ENCODE peak calls at places on chromosomes 11 and 22, in five cellular contexts. One of them, this sample, is unnamed.

GRCh38 chr22:25354456-25354855 is 135.0 kb downstream of the CRYBB2 start:
- DNase-seq in spleen: peak
- DNase-seq in fibroblast of mammary gland: no peak
- DNase-seq in ovary: no peak
- DNase-seq in SK-N-SH: no peak
- DNase-seq in this sample: no peak

GRCh38 chr11:74321487-74322188 is 10.2 kb upstream of the P4HA3 start:
- DNase-seq in spleen: no peak
- DNase-seq in fibroblast of mammary gland: peak
- DNase-seq in ovary: no peak
- DNase-seq in SK-N-SH: peak
- DNase-seq in this sample: peak

GRCh38 chr11:102911758-102912481 is 37.1 kb upstream of the MMP12 start:
- DNase-seq in spleen: no peak
- DNase-seq in fibroblast of mammary gland: no peak
- DNase-seq in ovary: no peak
- DNase-seq in SK-N-SH: no peak
- DNase-seq in this sample: no peak

GRCh38 chr11:76282106-76282630 is 75.9 kb upstream of the WNT11 start:
- DNase-seq in spleen: no peak
- DNase-seq in fibroblast of mammary gland: no peak
- DNase-seq in ovary: no peak
- DNase-seq in SK-N-SH: no peak
- DNase-seq in this sample: no peak

GRCh38 chr11:123973816-123974215 is 3.8 kb downstream of the OR10S1 start:
- DNase-seq in spleen: no peak
- DNase-seq in fibroblast of mammary gland: peak
- DNase-seq in ovary: no peak
- DNase-seq in SK-N-SH: no peak
- DNase-seq in this sample: peak

GRCh38 chr22:45977003-45977395 is at the start of gene WNT7B:
- DNase-seq in spleen: no peak
- DNase-seq in fibroblast of mammary gland: no peak
- DNase-seq in ovary: no peak
- DNase-seq in SK-N-SH: peak
- DNase-seq in this sample: no peak

GRCh38 chr11:80638296-80638695 is 1197.5 kb upstream of the TENM4 start:
- DNase-seq in spleen: no peak
- DNase-seq in fibroblast of mammary gland: no peak
- DNase-seq in ovary: no peak
- DNase-seq in SK-N-SH: no peak
- DNase-seq in this sample: no peak

GRCh38 chr11:17864478-17864941 is 129.9 kb downstream of the KCNC1 start:
- DNase-seq in spleen: no peak
- DNase-seq in fibroblast of mammary gland: no peak
- DNase-seq in ovary: no peak
- DNase-seq in SK-N-SH: no peak
- DNase-seq in this sample: no peak

GRCh38 chr11:44057340-44057739 is 8.7 kb upstream of the ACCS start:
- DNase-seq in spleen: no peak
- DNase-seq in fibroblast of mammary gland: no peak
- DNase-seq in ovary: no peak
- DNase-seq in SK-N-SH: no peak
- DNase-seq in this sample: no peak

GRCh38 chr22:43172191-43172590 is 14.7 kb downstream of the TTLL12 start:
- DNase-seq in spleen: peak
- DNase-seq in fibroblast of mammary gland: no peak
- DNase-seq in ovary: no peak
- DNase-seq in SK-N-SH: no peak
- DNase-seq in this sample: no peak

GRCh38 chr11:61555051-61555969 is 25.6 kb downstream of the SYT7 start:
- DNase-seq in spleen: no peak
- DNase-seq in fibroblast of mammary gland: no peak
- DNase-seq in ovary: no peak
- DNase-seq in SK-N-SH: peak
- DNase-seq in this sample: no peak

GRCh38 chr22:48257690-48258065 is 1495.2 kb downstream of the TBC1D22A start:
- DNase-seq in spleen: no peak
- DNase-seq in fibroblast of mammary gland: no peak
- DNase-seq in ovary: peak
- DNase-seq in SK-N-SH: no peak
- DNase-seq in this sample: no peak

GRCh38 chr22:29503811-29504372 is 23.9 kb downstream of the NEFH start:
- DNase-seq in spleen: no peak
- DNase-seq in fibroblast of mammary gland: peak
- DNase-seq in ovary: peak
- DNase-seq in SK-N-SH: no peak
- DNase-seq in this sample: peak

GRCh38 chr11:45803981-45804805 is 756 bp upstream of the SLC35C1 start:
- DNase-seq in spleen: peak
- DNase-seq in fibroblast of mammary gland: peak
- DNase-seq in ovary: peak
- DNase-seq in SK-N-SH: peak
- DNase-seq in this sample: peak

GRCh38 chr22:31532060-31532459 is 35.7 kb downstream of the SFI1 start:
- DNase-seq in spleen: no peak
- DNase-seq in fibroblast of mammary gland: no peak
- DNase-seq in ovary: no peak
- DNase-seq in SK-N-SH: no peak
- DNase-seq in this sample: peak

GRCh38 chr11:20027546-20028014 is 132.7 kb downstream of the DBX1 start:
- DNase-seq in spleen: no peak
- DNase-seq in fibroblast of mammary gland: no peak
- DNase-seq in ovary: no peak
- DNase-seq in SK-N-SH: no peak
- DNase-seq in this sample: no peak

GRCh38 chr22:27690596-27690995 is 111.0 kb downstream of the MN1 start:
- DNase-seq in spleen: no peak
- DNase-seq in fibroblast of mammary gland: no peak
- DNase-seq in ovary: no peak
- DNase-seq in SK-N-SH: no peak
- DNase-seq in this sample: no peak

GRCh38 chr11:77421041-77421723 is 52.7 kb downstream of the PAK1 start:
- DNase-seq in spleen: no peak
- DNase-seq in fibroblast of mammary gland: no peak
- DNase-seq in ovary: no peak
- DNase-seq in SK-N-SH: no peak
- DNase-seq in this sample: no peak

GRCh38 chr11:126712017-126712625 is 288.4 kb downstream of the KIRREL3 start:
- DNase-seq in spleen: no peak
- DNase-seq in fibroblast of mammary gland: no peak
- DNase-seq in ovary: no peak
- DNase-seq in SK-N-SH: no peak
- DNase-seq in this sample: no peak

GRCh38 chr11:57321996-57322880 is 2.5 kb downstream of the TNKS1BP1 start:
- DNase-seq in spleen: no peak
- DNase-seq in fibroblast of mammary gland: peak
- DNase-seq in ovary: peak
- DNase-seq in SK-N-SH: peak
- DNase-seq in this sample: peak

GRCh38 chr11:110524227-110524626 is 94.5 kb downstream of the FDX1 start:
- DNase-seq in spleen: no peak
- DNase-seq in fibroblast of mammary gland: peak
- DNase-seq in ovary: no peak
- DNase-seq in SK-N-SH: no peak
- DNase-seq in this sample: peak

GRCh38 chr11:8265681-8266241 is 2.1 kb upstream of the LMO1 start:
- DNase-seq in spleen: peak
- DNase-seq in fibroblast of mammary gland: no peak
- DNase-seq in ovary: no peak
- DNase-seq in SK-N-SH: peak
- DNase-seq in this sample: no peak

GRCh38 chr22:44003016-44003775 is 20.9 kb upstream of the PARVB start:
- DNase-seq in spleen: no peak
- DNase-seq in fibroblast of mammary gland: no peak
- DNase-seq in ovary: no peak
- DNase-seq in SK-N-SH: no peak
- DNase-seq in this sample: no peak

DNA sequence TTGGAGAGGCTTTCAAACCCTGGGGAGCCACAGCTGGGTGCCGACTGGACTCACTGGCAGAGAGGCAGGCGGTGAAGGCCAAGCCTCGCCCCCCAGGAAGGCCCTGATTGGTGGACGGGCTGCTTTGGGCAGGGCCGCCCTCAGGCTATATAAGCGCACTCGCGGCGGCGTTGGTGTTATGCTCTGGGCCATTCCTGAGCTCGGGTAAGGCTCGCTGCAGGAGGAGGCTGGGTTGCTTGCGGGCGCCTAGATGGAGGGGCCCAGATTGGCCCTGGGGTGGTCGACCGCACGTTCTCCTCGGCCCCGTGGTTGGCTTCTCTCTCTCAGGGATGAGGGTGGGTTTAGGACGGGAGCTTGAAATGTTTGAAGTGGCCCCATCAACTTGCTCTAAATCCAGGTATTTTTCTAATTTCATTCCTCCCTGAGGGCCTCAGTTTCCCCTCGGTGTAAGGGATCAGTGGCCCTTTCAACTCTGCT is at the start of gene SPDYC:
- DNase-seq in spleen: peak
- DNase-seq in fibroblast of mammary gland: no peak
- DNase-seq in ovary: no peak
- DNase-seq in SK-N-SH: no peak
- DNase-seq in this sample: no peak
- H3K4me3 ChIP-seq in spleen: no peak
- H3K4me3 ChIP-seq in fibroblast of mammary gland: no peak
- H3K4me3 ChIP-seq in ovary: no peak
- H3K4me3 ChIP-seq in SK-N-SH: no peak
- H3K4me3 ChIP-seq in this sample: no peak

DNA sequence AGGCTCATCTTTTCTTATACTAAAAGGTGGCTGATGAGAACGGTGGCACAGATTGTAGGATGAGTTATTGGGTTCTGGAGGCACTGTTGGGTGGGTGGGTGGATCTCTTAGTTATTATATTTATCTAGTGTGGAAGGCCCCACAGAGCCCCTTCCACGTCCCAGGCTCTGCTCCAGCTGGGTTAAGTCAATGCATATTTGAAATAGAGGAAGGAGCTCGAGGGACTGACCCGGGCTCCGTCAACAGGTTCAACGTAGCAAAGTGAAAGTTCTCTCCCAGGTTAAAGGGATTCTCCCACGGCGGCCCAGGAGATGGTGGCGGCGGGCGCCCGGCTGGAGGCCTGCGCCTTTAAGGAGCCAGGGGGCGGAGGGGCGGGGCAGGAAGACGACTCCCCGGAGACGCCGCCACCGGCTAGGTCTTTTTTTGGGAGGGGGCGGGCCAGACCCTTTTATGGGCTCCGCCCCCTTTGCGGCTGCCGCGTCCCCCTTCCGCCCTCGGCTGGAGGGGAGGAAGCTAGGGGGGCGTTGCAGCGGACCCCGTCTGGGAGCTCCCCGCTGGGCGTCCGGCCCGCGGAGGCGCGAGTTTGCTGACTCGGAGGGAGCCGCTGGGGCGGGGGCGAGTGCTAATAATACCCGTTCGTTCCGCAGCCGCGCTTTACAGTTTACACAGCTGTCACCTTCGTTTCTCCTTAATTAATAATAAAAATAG is 1.5 kb upstream of the INPPL1 start:
- DNase-seq in spleen: peak
- DNase-seq in fibroblast of mammary gland: peak
- DNase-seq in ovary: peak
- DNase-seq in SK-N-SH: peak
- DNase-seq in this sample: peak
- TF ChIP-seq CTCF in spleen: peak
- TF ChIP-seq CTCF in fibroblast of mammary gland: no peak
- TF ChIP-seq CTCF in ovary: peak
- TF ChIP-seq CTCF in SK-N-SH: no peak
- TF ChIP-seq CTCF in this sample: peak

GRCh38 chr11:12170501-12170900 is 60.1 kb downstream of the MICAL2 start:
- DNase-seq in spleen: no peak
- DNase-seq in fibroblast of mammary gland: no peak
- DNase-seq in ovary: no peak
- DNase-seq in SK-N-SH: no peak
- DNase-seq in this sample: no peak
- H3K4me3 ChIP-seq in spleen: no peak
- H3K4me3 ChIP-seq in fibroblast of mammary gland: no peak
- H3K4me3 ChIP-seq in ovary: no peak
- H3K4me3 ChIP-seq in SK-N-SH: no peak
- H3K4me3 ChIP-seq in this sample: no peak

DNA sequence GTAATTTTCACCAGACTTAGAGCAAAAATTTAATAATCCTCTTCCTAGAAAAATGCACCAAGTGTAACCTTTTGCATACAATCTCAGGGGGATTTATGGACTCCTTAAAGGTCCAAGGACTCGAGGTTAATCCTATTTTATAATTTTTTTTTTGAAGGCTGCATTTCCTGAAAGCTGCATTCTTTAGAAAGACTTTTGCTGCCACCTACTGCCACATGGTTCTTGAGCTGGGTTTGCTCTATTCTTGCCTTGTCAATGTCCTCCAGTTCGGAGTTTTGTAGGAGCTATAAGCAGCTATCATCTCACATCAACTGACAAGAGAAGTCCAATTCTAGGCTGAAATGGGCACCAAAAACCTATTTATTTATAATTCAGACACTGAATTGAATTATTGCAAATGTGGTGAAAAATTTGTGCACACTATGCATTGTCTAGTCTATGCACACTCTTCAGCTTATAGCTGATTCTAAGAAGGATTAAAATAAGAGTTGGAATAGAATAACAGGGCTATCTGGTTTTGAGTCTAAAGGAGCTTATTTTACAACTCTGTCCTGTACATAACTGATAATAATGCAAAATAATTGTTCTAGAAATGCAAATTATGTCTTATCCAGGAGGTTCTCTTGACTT is 31.3 kb downstream of the TRAF6 start:
- DNase-seq in spleen: no peak
- DNase-seq in fibroblast of mammary gland: peak
- DNase-seq in ovary: peak
- DNase-seq in SK-N-SH: peak
- DNase-seq in this sample: peak
- TF ChIP-seq CTCF in spleen: peak
- TF ChIP-seq CTCF in fibroblast of mammary gland: peak
- TF ChIP-seq CTCF in ovary: peak
- TF ChIP-seq CTCF in SK-N-SH: peak
- TF ChIP-seq CTCF in this sample: peak

GRCh38 chr11:63280920-63281319 is 37.5 kb upstream of the SLC22A25 start:
- DNase-seq in spleen: no peak
- DNase-seq in fibroblast of mammary gland: no peak
- DNase-seq in ovary: no peak
- DNase-seq in SK-N-SH: no peak
- DNase-seq in this sample: no peak
- H3K4me3 ChIP-seq in spleen: no peak
- H3K4me3 ChIP-seq in fibroblast of mammary gland: no peak
- H3K4me3 ChIP-seq in ovary: no peak
- H3K4me3 ChIP-seq in SK-N-SH: no peak
- H3K4me3 ChIP-seq in this sample: no peak

DNA sequence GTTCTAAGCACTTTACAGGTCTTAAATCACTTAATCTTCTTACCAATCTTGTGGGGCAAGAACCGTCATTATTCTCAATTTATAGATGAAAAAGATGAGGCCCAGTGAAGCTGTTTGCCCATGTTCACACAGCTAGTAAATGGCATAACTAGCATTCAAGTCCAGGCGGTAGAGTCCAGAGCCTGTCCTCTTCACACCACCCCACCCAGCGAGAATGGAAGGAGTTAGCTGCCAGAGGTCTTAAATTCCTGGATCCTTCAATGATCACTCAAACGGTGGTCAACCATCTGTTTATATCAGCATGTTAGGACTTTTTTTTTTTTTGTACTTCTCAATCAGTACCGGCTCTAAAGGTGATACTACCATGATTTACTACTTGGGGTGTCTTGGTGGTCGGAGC is 43.3 kb downstream of the PARVA start:
- DNase-seq in spleen: no peak
- DNase-seq in fibroblast of mammary gland: no peak
- DNase-seq in ovary: no peak
- DNase-seq in SK-N-SH: no peak
- DNase-seq in this sample: no peak
- TF ChIP-seq CTCF in spleen: no peak
- TF ChIP-seq CTCF in fibroblast of mammary gland: no peak
- TF ChIP-seq CTCF in ovary: no peak
- TF ChIP-seq CTCF in SK-N-SH: no peak
- TF ChIP-seq CTCF in this sample: no peak

This sample was measured in astrocyte of the spinal cord.